ENCODE peak calls at places on chromosomes 3 and 15, in nine cellular contexts. F, U, J, T, P, A, B, X and Z are unnamed samples.

GRCh38 chr3:3675801-3676200 is 123.4 kb upstream of the LRRN1 start:
- DNase-seq in F (no peak), U (no peak), J (no peak), T (no peak), P (no peak), A (no peak), B (no peak), X (no peak), Z (no peak)

GRCh38 chr15:100902436-100903190 is 16.5 kb upstream of the LRRK1 start:
- DNase-seq in F (peak; percentile 45), U (no peak), J (no peak), T (peak; percentile 85), P (peak; percentile 63), A (no peak), B (no peak), X (peak; percentile 97), Z (no peak)

GRCh38 chr3:13229291-13229949 is 156.2 kb upstream of the IQSEC1 start:
- DNase-seq in F (peak; percentile 14), U (peak; percentile 65), J (no peak), T (no peak), P (no peak), A (peak; percentile 53), B (no peak), X (no peak), Z (no peak)

GRCh38 chr15:78633348-78633747 is 7.7 kb downstream of the CHRNB4 start:
- DNase-seq in F (no peak), U (no peak), J (no peak), T (no peak), P (no peak), A (no peak), B (no peak), X (no peak), Z (no peak)

GRCh38 chr3:180420804-180421203 is 181.2 kb upstream of the TTC14 start:
- DNase-seq in F (no peak), U (no peak), J (no peak), T (no peak), P (no peak), A (no peak), B (no peak), X (no peak), Z (no peak)

GRCh38 chr3:126284258-126284904 is 72.8 kb downstream of the KLF15 start:
- DNase-seq in F (peak; percentile 15), U (peak; percentile 86), J (no peak), T (no peak), P (no peak), A (peak; percentile 63), B (no peak), X (no peak), Z (no peak)

GRCh38 chr3:11826628-11827265 is 19.9 kb downstream of the TAMM41 start:
- DNase-seq in F (no peak), U (no peak), J (no peak), T (no peak), P (no peak), A (no peak), B (no peak), X (no peak), Z (no peak)

GRCh38 chr15:77546050-77546501 is 86.6 kb downstream of the LINGO1 start:
- DNase-seq in F (peak; percentile 38), U (no peak), J (no peak), T (peak; percentile 64), P (peak; percentile 44), A (peak; percentile 70), B (no peak), X (peak; percentile 27), Z (no peak)

GRCh38 chr15:32732574-32733157 is 14.9 kb downstream of the GREM1 start:
- DNase-seq in F (peak; percentile 7), U (no peak), J (no peak), T (no peak), P (no peak), A (no peak), B (no peak), X (no peak), Z (no peak)

GRCh38 chr15:101088311-101088710 is 163.5 kb downstream of the CHSY1 start:
- DNase-seq in F (no peak), U (no peak), J (no peak), T (no peak), P (no peak), A (no peak), B (no peak), X (no peak), Z (no peak)

GRCh38 chr15:82851331-82851850 is 42.0 kb downstream of the WHAMM start:
- DNase-seq in F (no peak), U (no peak), J (no peak), T (no peak), P (no peak), A (no peak), B (no peak), X (peak; percentile 15), Z (no peak)

GRCh38 chr15:82848201-82848993 is 39.0 kb downstream of the WHAMM start:
- DNase-seq in F (no peak), U (no peak), J (no peak), T (no peak), P (no peak), A (no peak), B (no peak), X (no peak), Z (no peak)

GRCh38 chr15:82850242-82850591 is 40.8 kb downstream of the WHAMM start:
- DNase-seq in F (no peak), U (no peak), J (no peak), T (no peak), P (no peak), A (no peak), B (no peak), X (no peak), Z (no peak)

GRCh38 chr15:82850731-82851130 is 41.3 kb downstream of the WHAMM start:
- DNase-seq in F (no peak), U (no peak), J (no peak), T (no peak), P (no peak), A (no peak), B (no peak), X (no peak), Z (no peak)

GRCh38 chr15:82849556-82850241 is 40.3 kb downstream of the WHAMM start:
- DNase-seq in F (peak; percentile 88), U (peak; percentile 84), J (peak; percentile 32), T (peak; percentile 25), P (no peak), A (peak; percentile 87), B (peak; percentile 15), X (peak; percentile 89), Z (no peak)
- H3K4me3 ChIP-seq in F (no peak overlapping the region), U (no peak overlapping the region), J (no peak overlapping the region), T (no peak overlapping the region), P (no peak overlapping the region), A (no peak overlapping the region), B (no peak overlapping the region), X (no peak overlapping the region), Z (no peak overlapping the region)

GRCh38 chr3:115095236-115095635 is 51.9 kb downstream of the ZBTB20 start:
- DNase-seq in F (no peak), U (no peak), J (no peak), T (no peak), P (no peak), A (no peak), B (no peak), X (no peak), Z (no peak)

GRCh38 chr3:115100806-115101205 is 46.3 kb downstream of the ZBTB20 start:
- DNase-seq in F (peak; percentile 10), U (no peak), J (no peak), T (no peak), P (no peak), A (no peak), B (no peak), X (no peak), Z (no peak)

GRCh38 chr3:115099115-115099884 is 47.8 kb downstream of the ZBTB20 start:
- DNase-seq in F (peak; percentile 40), U (no peak), J (no peak), T (no peak), P (no peak), A (no peak), B (no peak), X (no peak), Z (no peak)

GRCh38 chr3:115100172-115100571 is 46.9 kb downstream of the ZBTB20 start:
- DNase-seq in F (peak; percentile 73), U (no peak), J (peak; percentile 77), T (no peak), P (peak; percentile 48), A (peak; percentile 52), B (no peak), X (no peak), Z (peak; percentile 9)

GRCh38 chr3:115098354-115099073 is 48.6 kb downstream of the ZBTB20 start:
- DNase-seq in F (no peak), U (no peak), J (no peak), T (no peak), P (no peak), A (no peak), B (no peak), X (no peak), Z (no peak)
- H3K4me3 ChIP-seq in F (no peak overlapping the region), U (no peak overlapping the region), J (no peak overlapping the region), T (no peak overlapping the region), P (no peak overlapping the region), A (no peak overlapping the region), B (no peak overlapping the region), X (no peak overlapping the region), Z (no peak overlapping the region)

DNA sequence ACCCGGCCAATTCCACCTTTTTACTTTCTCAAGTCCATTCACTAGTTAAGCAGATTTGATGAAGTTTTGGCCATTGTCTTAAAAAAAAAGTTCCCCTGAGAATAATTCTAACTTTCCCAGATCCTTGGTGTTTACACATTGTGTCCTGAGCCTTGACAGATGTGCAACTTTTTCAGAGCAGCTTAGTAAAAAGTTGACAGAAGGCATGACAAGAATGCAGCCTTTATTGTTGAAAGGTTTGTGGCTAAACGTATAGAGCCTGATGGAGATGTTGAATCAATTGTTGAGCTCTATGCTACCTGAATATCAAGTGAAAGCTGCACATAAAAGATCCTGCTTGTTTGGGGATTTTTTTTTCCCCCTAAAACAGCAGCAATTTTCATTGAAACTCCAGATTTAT is 75.3 kb upstream of the CMTM7 start:
- DNase-seq in F (no peak), U (no peak), J (no peak), T (no peak), P (no peak), A (no peak), B (no peak), X (no peak), Z (no peak)
- H3K4me3 ChIP-seq in F (no peak overlapping the region), U (no peak overlapping the region), J (no peak overlapping the region), T (no peak overlapping the region), P (no peak overlapping the region), A (no peak overlapping the region), B (no peak overlapping the region), X (no peak overlapping the region), Z (no peak overlapping the region)

GRCh38 chr15:88324241-88325065 is 67.9 kb upstream of the NTRK3 start:
- DNase-seq in F (no peak), U (no peak), J (no peak), T (no peak), P (no peak), A (no peak), B (no peak), X (no peak), Z (no peak)
- H3K4me3 ChIP-seq in F (no peak overlapping the region), U (no peak overlapping the region), J (no peak overlapping the region), T (no peak overlapping the region), P (no peak overlapping the region), A (no peak overlapping the region), B (no peak overlapping the region), X (no peak overlapping the region), Z (no peak overlapping the region)